ENCODE peak calls at places on chromosomes 11 and 22, in seven cellular contexts. N is stomach, K is endothelial cell of umbilical vein, L is GM12892, R is prostate gland, H is K562, M is spleen. Q is an unnamed sample.
A peak's percentile ranks its signal among the peaks of the same experiment; 100 is the strongest.

GRCh38 chr22:46075764-46076531 is 74.4 kb upstream of the PPARA start:
- DNase-seq in N (peak; percentile 24), K (no peak), L (no peak), R (no peak), H (no peak), M (peak; percentile 66), Q (no peak)

GRCh38 chr11:75315439-75315805 is 36.0 kb downstream of the ARRB1 start:
- DNase-seq in N (no peak), K (peak; percentile 28), L (no peak), R (no peak), H (no peak), M (no peak), Q (no peak)

GRCh38 chr11:44112083-44112865 is 16.8 kb downstream of the EXT2 start:
- DNase-seq in N (no peak), K (no peak), L (no peak), R (no peak), H (no peak), M (no peak), Q (no peak)

GRCh38 chr22:44523981-44524759 is 26.1 kb upstream of the RTL6 start:
- DNase-seq in N (peak; percentile 38), K (no peak), L (no peak), R (no peak), H (no peak), M (no peak), Q (no peak)

GRCh38 chr11:13107544-13108044 is 98.5 kb downstream of the RASSF10 start:
- DNase-seq in N (no peak), K (no peak), L (no peak), R (no peak), H (no peak), M (no peak), Q (no peak)

GRCh38 chr11:123111465-123111864 is 49.5 kb upstream of the HSPA8 start:
- DNase-seq in N (no peak), K (peak; percentile 41), L (peak; percentile 40), R (no peak), H (peak; percentile 58), M (no peak), Q (no peak)

GRCh38 chr22:46829140-46829891 is 66.9 kb downstream of the TBC1D22A start:
- DNase-seq in N (no peak), K (peak; percentile 92), L (no peak), R (no peak), H (no peak), M (no peak), Q (no peak)

GRCh38 chr11:1087961-1088926 is 13.6 kb downstream of the MUC2 start:
- DNase-seq in N (no peak), K (no peak), L (no peak), R (no peak), H (peak; percentile 71), M (peak; percentile 63), Q (no peak)

GRCh38 chr11:134468081-134468668 is 56.1 kb upstream of the B3GAT1 start:
- DNase-seq in N (no peak), K (no peak), L (no peak), R (no peak), H (no peak), M (no peak), Q (peak; percentile 47)

GRCh38 chr22:37747090-37747714 is 50.4 kb downstream of the TRIOBP start:
- DNase-seq in N (no peak), K (peak; percentile 64), L (no peak), R (no peak), H (peak; percentile 41), M (no peak), Q (no peak)

GRCh38 chr11:106990322-106990721 is 28.0 kb downstream of the GUCY1A2 start:
- DNase-seq in N (no peak), K (no peak), L (no peak), R (no peak), H (no peak), M (peak; percentile 66), Q (no peak)

GRCh38 chr11:3044004-3044403 is 13.2 kb downstream of the CARS1 start:
- DNase-seq in N (no peak), K (no peak), L (no peak), R (no peak), H (no peak), M (peak; percentile 23), Q (no peak)

GRCh38 chr22:41380993-41381328 is 781 bp upstream of the TEF start:
- DNase-seq in N (peak; percentile 77), K (peak; percentile 62), L (no peak), R (peak; percentile 68), H (no peak), M (no peak), Q (no peak)

GRCh38 chr11:111308140-111308539 is 9.8 kb downstream of the POU2AF3 start:
- DNase-seq in N (peak; percentile 91), K (no peak), L (no peak), R (no peak), H (no peak), M (no peak), Q (no peak)

GRCh38 chr11:118657238-118657637 is 22.2 kb downstream of the TREH start:
- DNase-seq in N (no peak), K (no peak), L (no peak), R (no peak), H (peak; percentile 49), M (no peak), Q (no peak)

GRCh38 chr11:71251159-71251721 is 1.1 kb downstream of the SHANK2 start:
- DNase-seq in N (peak; percentile 54), K (no peak), L (no peak), R (peak; percentile 43), H (no peak), M (no peak), Q (peak; percentile 62)

GRCh38 chr11:118241191-118242098 is 10.7 kb downstream of the MPZL3 start:
- DNase-seq in N (peak; percentile 47), K (peak; percentile 93), L (no peak), R (peak; percentile 75), H (peak; percentile 35), M (peak; percentile 77), Q (peak; percentile 79)

GRCh38 chr22:33465554-33465953 is 407.4 kb upstream of the SYN3 start:
- DNase-seq in N (no peak), K (no peak), L (no peak), R (peak; percentile 33), H (no peak), M (no peak), Q (no peak)

GRCh38 chr22:33467718-33468117 is 409.5 kb upstream of the SYN3 start:
- DNase-seq in N (no peak), K (no peak), L (no peak), R (no peak), H (no peak), M (no peak), Q (no peak)

GRCh38 chr22:33461698-33462434 is 403.7 kb upstream of the SYN3 start:
- DNase-seq in N (no peak), K (no peak), L (no peak), R (no peak), H (no peak), M (no peak), Q (no peak)

GRCh38 chr22:33467067-33467466 is 408.9 kb upstream of the SYN3 start:
- DNase-seq in N (no peak), K (no peak), L (no peak), R (no peak), H (no peak), M (no peak), Q (no peak)

GRCh38 chr22:33464698-33465097 is 406.5 kb upstream of the SYN3 start:
- DNase-seq in N (no peak), K (no peak), L (no peak), R (no peak), H (no peak), M (no peak), Q (no peak)
- TF ChIP-seq POLR2AphosphoS5 in N (no peak), K (no peak), L (no peak), R (no peak), H (no peak), M (no peak), Q (no peak)

GRCh38 chr11:62150887-62151736 is 27.3 kb downstream of the INCENP start:
- DNase-seq in N (peak; percentile 16), K (no peak), L (no peak), R (no peak), H (no peak), M (peak; percentile 23), Q (no peak)

GRCh38 chr11:62153087-62153395 is 29.2 kb downstream of the INCENP start:
- DNase-seq in N (no peak), K (peak; percentile 94), L (no peak), R (no peak), H (no peak), M (no peak), Q (no peak)

GRCh38 chr11:62152245-62153086 is 28.7 kb downstream of the INCENP start:
- DNase-seq in N (peak; percentile 13), K (no peak), L (no peak), R (no peak), H (no peak), M (peak; percentile 50), Q (no peak)

GRCh38 chr11:62149986-62150886 is 26.4 kb downstream of the INCENP start:
- DNase-seq in N (peak; percentile 14), K (no peak), L (no peak), R (no peak), H (no peak), M (peak; percentile 33), Q (no peak)

DNA sequence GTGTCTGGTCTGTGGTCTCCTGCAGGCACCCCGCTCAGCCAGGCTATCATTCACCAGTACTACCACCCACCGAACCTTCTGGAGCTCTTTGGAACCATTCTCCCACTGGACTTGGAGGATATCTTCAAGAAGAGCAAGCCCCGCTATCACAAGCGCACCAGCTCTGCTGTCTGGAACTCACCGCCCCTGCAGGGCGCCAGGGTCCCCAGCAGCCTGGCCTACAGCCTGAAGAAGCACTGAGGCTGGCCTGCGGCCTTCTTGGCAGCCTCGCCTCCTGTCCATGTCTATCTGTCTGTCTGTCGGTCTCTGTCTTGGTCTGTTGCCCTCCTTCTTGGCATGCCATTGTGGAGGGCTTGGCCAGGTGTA is 27.9 kb downstream of the INCENP start:
- DNase-seq in N (peak; percentile 21), K (no peak), L (no peak), R (no peak), H (no peak), M (peak; percentile 61), Q (no peak)
- TF ChIP-seq POLR2A in N (no peak), K (no peak), L (no peak), R (no peak), H (no peak), M (no peak), Q (no peak)

GRCh38 chr11:73345481-73346147 is 30.6 kb upstream of the RELT start:
- DNase-seq in N (no peak), K (no peak), L (no peak), R (no peak), H (no peak), M (no peak), Q (no peak)

GRCh38 chr11:73342633-73343032 is 33.6 kb upstream of the RELT start:
- DNase-seq in N (no peak), K (no peak), L (no peak), R (no peak), H (no peak), M (no peak), Q (no peak)

GRCh38 chr11:73346186-73346935 is 29.8 kb upstream of the RELT start:
- DNase-seq in N (no peak), K (no peak), L (no peak), R (no peak), H (no peak), M (no peak), Q (no peak)

GRCh38 chr11:73343076-73343833 is 32.9 kb upstream of the RELT start:
- DNase-seq in N (no peak), K (no peak), L (no peak), R (no peak), H (no peak), M (no peak), Q (no peak)

GRCh38 chr11:73344191-73344607 is 32.0 kb upstream of the RELT start:
- DNase-seq in N (no peak), K (no peak), L (no peak), R (no peak), H (no peak), M (peak; percentile 86), Q (no peak)
- TF ChIP-seq POLR2AphosphoS5 in N (no peak), K (no peak), L (no peak), R (no peak), H (no peak), M (peak; percentile 45), Q (no peak)

GRCh38 chr11:69294621-69295078 is 695 bp downstream of the MYEOV start:
- DNase-seq in N (no peak), K (no peak), L (no peak), R (no peak), H (no peak), M (peak; percentile 71), Q (no peak)
- TF ChIP-seq POLR2A in N (no peak), K (no peak), L (no peak), R (no peak), H (no peak), M (no peak), Q (no peak)

Q was measured in breast epithelium.